ENCODE peak calls at places on chromosome 1, in six cellular contexts. One of them, this sample, is unnamed.
A peak's percentile ranks its signal among the peaks of the same experiment; 100 is the strongest.

GRCh38 chr1:205769641-205770365 is 5.5 kb downstream of the RAB29 start:
- DNase-seq in neural progenitor cell: no peak
- DNase-seq in lower leg skin: no peak
- DNase-seq in EL: peak; percentile 53
- DNase-seq in cardiac septum: no peak
- DNase-seq in astrocyte of the hippocampus: no peak
- DNase-seq in this sample: no peak

GRCh38 chr1:25232027-25232865 is at the start of gene SYF2:
- DNase-seq in neural progenitor cell: peak; percentile 95
- DNase-seq in lower leg skin: peak; percentile 98
- DNase-seq in EL: peak; percentile 94
- DNase-seq in cardiac septum: peak; percentile 91
- DNase-seq in astrocyte of the hippocampus: peak; percentile 95
- DNase-seq in this sample: peak; percentile 61

GRCh38 chr1:116508984-116509980 is 61.5 kb downstream of the CD58 start:
- DNase-seq in neural progenitor cell: no peak
- DNase-seq in lower leg skin: no peak
- DNase-seq in EL: peak; percentile 92
- DNase-seq in cardiac septum: no peak
- DNase-seq in astrocyte of the hippocampus: peak; percentile 89
- DNase-seq in this sample: no peak

GRCh38 chr1:185816460-185816859 is 82.3 kb downstream of the HMCN1 start:
- DNase-seq in neural progenitor cell: no peak
- DNase-seq in lower leg skin: no peak
- DNase-seq in EL: peak; percentile 28
- DNase-seq in cardiac septum: no peak
- DNase-seq in astrocyte of the hippocampus: no peak
- DNase-seq in this sample: no peak

GRCh38 chr1:179287946-179288345 is 5.7 kb upstream of the SOAT1 start:
- DNase-seq in neural progenitor cell: no peak
- DNase-seq in lower leg skin: no peak
- DNase-seq in EL: no peak
- DNase-seq in cardiac septum: no peak
- DNase-seq in astrocyte of the hippocampus: no peak
- DNase-seq in this sample: no peak

GRCh38 chr1:206933333-206933945 is 11.7 kb upstream of the FCMR start:
- DNase-seq in neural progenitor cell: peak; percentile 57
- DNase-seq in lower leg skin: no peak
- DNase-seq in EL: peak; percentile 29
- DNase-seq in cardiac septum: no peak
- DNase-seq in astrocyte of the hippocampus: no peak
- DNase-seq in this sample: no peak

GRCh38 chr1:192784395-192784794 is 24.4 kb upstream of the RGS2 start:
- DNase-seq in neural progenitor cell: no peak
- DNase-seq in lower leg skin: no peak
- DNase-seq in EL: no peak
- DNase-seq in cardiac septum: no peak
- DNase-seq in astrocyte of the hippocampus: no peak
- DNase-seq in this sample: no peak

GRCh38 chr1:153348511-153349362 is at the start of gene PGLYRP4:
- DNase-seq in neural progenitor cell: no peak
- DNase-seq in lower leg skin: no peak
- DNase-seq in EL: no peak
- DNase-seq in cardiac septum: no peak
- DNase-seq in astrocyte of the hippocampus: no peak
- DNase-seq in this sample: no peak

GRCh38 chr1:56378376-56379070 is 200.8 kb downstream of the PLPP3 start:
- DNase-seq in neural progenitor cell: no peak
- DNase-seq in lower leg skin: no peak
- DNase-seq in EL: no peak
- DNase-seq in cardiac septum: no peak
- DNase-seq in astrocyte of the hippocampus: no peak
- DNase-seq in this sample: peak; percentile 28

GRCh38 chr1:192730206-192730605 is 78.6 kb upstream of the RGS2 start:
- DNase-seq in neural progenitor cell: no peak
- DNase-seq in lower leg skin: no peak
- DNase-seq in EL: no peak
- DNase-seq in cardiac septum: no peak
- DNase-seq in astrocyte of the hippocampus: no peak
- DNase-seq in this sample: no peak

GRCh38 chr1:29197590-29197924 is 15.9 kb upstream of the SRSF4 start:
- DNase-seq in neural progenitor cell: peak; percentile 54
- DNase-seq in lower leg skin: no peak
- DNase-seq in EL: peak; percentile 56
- DNase-seq in cardiac septum: no peak
- DNase-seq in astrocyte of the hippocampus: peak; percentile 60
- DNase-seq in this sample: no peak

GRCh38 chr1:178818416-178818815 is 52.5 kb downstream of the ANGPTL1 start:
- DNase-seq in neural progenitor cell: no peak
- DNase-seq in lower leg skin: no peak
- DNase-seq in EL: peak; percentile 45
- DNase-seq in cardiac septum: no peak
- DNase-seq in astrocyte of the hippocampus: peak; percentile 47
- DNase-seq in this sample: no peak

GRCh38 chr1:52653207-52653849 is 20.4 kb downstream of the SHISAL2A start:
- DNase-seq in neural progenitor cell: no peak
- DNase-seq in lower leg skin: no peak
- DNase-seq in EL: no peak
- DNase-seq in cardiac septum: no peak
- DNase-seq in astrocyte of the hippocampus: no peak
- DNase-seq in this sample: no peak

GRCh38 chr1:205484985-205485967 is 19.2 kb upstream of the CDK18 start:
- DNase-seq in neural progenitor cell: peak; percentile 86
- DNase-seq in lower leg skin: no peak
- DNase-seq in EL: peak; percentile 66
- DNase-seq in cardiac septum: no peak
- DNase-seq in astrocyte of the hippocampus: peak; percentile 89
- DNase-seq in this sample: peak; percentile 79

GRCh38 chr1:226092955-226093354 is 30.4 kb downstream of the H3-3A start:
- DNase-seq in neural progenitor cell: no peak
- DNase-seq in lower leg skin: no peak
- DNase-seq in EL: peak; percentile 32
- DNase-seq in cardiac septum: no peak
- DNase-seq in astrocyte of the hippocampus: no peak
- DNase-seq in this sample: no peak

GRCh38 chr1:9746211-9746610 is 77.6 kb downstream of the CLSTN1 start:
- DNase-seq in neural progenitor cell: no peak
- DNase-seq in lower leg skin: no peak
- DNase-seq in EL: no peak
- DNase-seq in cardiac septum: no peak
- DNase-seq in astrocyte of the hippocampus: no peak
- DNase-seq in this sample: no peak

GRCh38 chr1:209674957-209675566 is at the start of gene G0S2:
- DNase-seq in neural progenitor cell: peak; percentile 67
- DNase-seq in lower leg skin: peak; percentile 89
- DNase-seq in EL: peak; percentile 74
- DNase-seq in cardiac septum: peak; percentile 95
- DNase-seq in astrocyte of the hippocampus: peak; percentile 66
- DNase-seq in this sample: peak; percentile 35

GRCh38 chr1:158037876-158038359 is 44.5 kb downstream of the KIRREL1 start:
- DNase-seq in neural progenitor cell: no peak
- DNase-seq in lower leg skin: no peak
- DNase-seq in EL: peak; percentile 96
- DNase-seq in cardiac septum: no peak
- DNase-seq in astrocyte of the hippocampus: peak; percentile 45
- DNase-seq in this sample: no peak

GRCh38 chr1:46657775-46658174 is 10.4 kb downstream of the ATPAF1 start:
- DNase-seq in neural progenitor cell: no peak
- DNase-seq in lower leg skin: no peak
- DNase-seq in EL: no peak
- DNase-seq in cardiac septum: no peak
- DNase-seq in astrocyte of the hippocampus: no peak
- DNase-seq in this sample: no peak